ENCODE peak calls at places on chromosomes 13 and 19, in four cellular contexts. M is AG08395, Y is T-helper 1 cell, X is left lung. U is an unnamed sample.

GRCh38 chr13:91368676-91369425 is 21.4 kb downstream of the MIR17HG start:
- DNase-seq in X (no peak), M (no peak), Y (no peak), U (no peak)

GRCh38 chr13:50230365-50230978 is 215.2 kb downstream of the KCNRG start:
- DNase-seq in Y (no peak), M (no peak), X (no peak), U (no peak)

GRCh38 chr13:48156466-48156865 is 61.6 kb upstream of the MED4 start:
- DNase-seq in Y (peak), X (no peak), M (no peak), U (no peak)

GRCh38 chr19:685457-685931 is 9.3 kb downstream of the FSTL3 start:
- DNase-seq in M (no peak), Y (no peak), X (no peak), U (no peak)

GRCh38 chr13:113291997-113292862 is 4.8 kb upstream of the LAMP1 start:
- DNase-seq in X (peak), M (peak), Y (no peak), U (peak)

GRCh38 chr19:35208121-35208520 is 20.4 kb downstream of the FAM187B start:
- DNase-seq in M (no peak), Y (no peak), X (no peak), U (no peak)

GRCh38 chr13:22270881-22271280 is 600.0 kb downstream of the FGF9 start:
- DNase-seq in X (no peak), M (no peak), Y (no peak), U (no peak)

GRCh38 chr19:7703332-7703731 is 1.4 kb upstream of the FCER2 start:
- DNase-seq in X (no peak), Y (no peak), M (no peak), U (no peak)

GRCh38 chr19:50968709-50969412 is 530 bp downstream of the KLK6 start:
- DNase-seq in Y (no peak), X (no peak), M (no peak), U (peak)

GRCh38 chr19:39401549-39402416 is 4.9 kb upstream of the ZFP36 start:
- DNase-seq in M (no peak), Y (peak), X (no peak), U (peak)

GRCh38 chr13:41465215-41465907 is 8.0 kb downstream of the RGCC start:
- DNase-seq in X (peak), M (peak), Y (peak), U (peak)

GRCh38 chr19:10748924-10749434 is 31.1 kb downstream of the DNM2 start:
- DNase-seq in X (peak), M (peak), Y (no peak), U (peak)

GRCh38 chr19:13838943-13839192 is 38.1 kb upstream of the NANOS3 start:
- DNase-seq in M (no peak), X (no peak), Y (no peak), U (no peak)

GRCh38 chr13:44237276-44237767 is 136.3 kb upstream of the SERP2 start:
- DNase-seq in Y (no peak), M (peak), X (no peak), U (peak)

GRCh38 chr13:111183959-111184684 is 69.0 kb downstream of the ARHGEF7 start:
- DNase-seq in M (no peak), Y (no peak), X (no peak), U (no peak)

GRCh38 chr19:56125806-56126590 is 4.9 kb upstream of the ZNF787 start:
- DNase-seq in Y (no peak), M (no peak), X (no peak), U (no peak)

GRCh38 chr19:57671124-57671895 is 2.6 kb downstream of the ZSCAN4 start:
- DNase-seq in Y (no peak), X (no peak), M (no peak), U (no peak)

GRCh38 chr13:20363604-20364003 is 131.5 kb upstream of the GJB6 start:
- DNase-seq in Y (no peak), X (no peak), M (no peak), U (no peak)

GRCh38 chr19:6212403-6213265 is 67.1 kb downstream of the MLLT1 start:
- DNase-seq in M (no peak), Y (no peak), X (peak), U (no peak)

GRCh38 chr19:45558399-45558878 is 26.2 kb downstream of the OPA3 start:
- DNase-seq in Y (peak), X (peak), M (peak), U (no peak)

GRCh38 chr13:114105351-114106225 is 26.8 kb downstream of the RASA3 start:
- DNase-seq in X (peak), Y (no peak), M (no peak), U (no peak)

GRCh38 chr19:50994129-50994528 is 7.3 kb downstream of the KLK8 start:
- DNase-seq in X (no peak), Y (no peak), M (no peak), U (no peak)

GRCh38 chr19:1616396-1616795 is 11.1 kb upstream of the UQCR11 start:
- DNase-seq in Y (no peak), X (peak), M (no peak), U (no peak)

GRCh38 chr13:79593611-79594275 is 112.8 kb downstream of the NDFIP2 start:
- DNase-seq in X (no peak), M (peak), Y (no peak), U (peak)

GRCh38 chr19:54209058-54209747 is 8.5 kb downstream of the RPS9 start:
- DNase-seq in Y (no peak), M (no peak), X (peak), U (peak)

GRCh38 chr19:49800771-49801170 is 12.3 kb downstream of the FUZ start:
- DNase-seq in X (no peak), M (no peak), Y (no peak), U (no peak)

GRCh38 chr19:7426986-7427385 is 61.8 kb downstream of the PEX11G start:
- DNase-seq in X (no peak), Y (peak), M (no peak), U (no peak)

GRCh38 chr13:112229992-112230872 is 145.9 kb upstream of the SPACA7 start:
- DNase-seq in M (no peak), Y (no peak), X (peak), U (no peak)

GRCh38 chr19:1066748-1067340 is at the start of gene ARHGAP45:
- DNase-seq in X (peak), M (no peak), Y (peak), U (no peak)

GRCh38 chr19:51644636-51645271 is 1.9 kb downstream of the SIGLEC14 start:
- DNase-seq in M (no peak), X (no peak), Y (no peak), U (no peak)

U was measured in MG63.